ENCODE peak calls at places on chromosomes 11 and 22, in five cellular contexts. P, S, W, F and C are unnamed samples. For H3K4me1, the result is how much of the 10 kb centered on the place peaks cover.

GRCh38 chr11:65615950-65616574 is 486 bp downstream of the PCNX3 start:
- DNase-seq in P (no peak), S (peak), W (peak), F (no peak), C (no peak)

GRCh38 chr11:36116161-36116560 is 172.3 kb downstream of the LDLRAD3 start:
- DNase-seq in P (no peak), S (no peak), W (no peak), F (no peak), C (no peak)

GRCh38 chr11:117181586-117182550 is 3.3 kb downstream of the SIDT2 start:
- DNase-seq in P (no peak), S (no peak), W (no peak), F (no peak), C (peak)

GRCh38 chr11:37704791-37705190 is 1106.8 kb upstream of the RAG2 start:
- DNase-seq in P (no peak), S (no peak), W (no peak), F (no peak), C (no peak)

GRCh38 chr11:59680287-59681154 is 11.7 kb upstream of the PATL1 start:
- DNase-seq in P (peak), S (peak), W (peak), F (peak), C (no peak)

GRCh38 chr11:92180226-92180625 is 44.4 kb upstream of the FAT3 start:
- DNase-seq in P (no peak), S (no peak), W (peak), F (no peak), C (no peak)

GRCh38 chr11:20162824-20163777 is 2.8 kb upstream of the DBX1 start:
- DNase-seq in P (no peak), S (peak), W (peak), F (peak), C (no peak)

GRCh38 chr22:30192427-30192826 is 54.1 kb downstream of the LIF start:
- DNase-seq in P (no peak), S (no peak), W (no peak), F (no peak), C (no peak)

GRCh38 chr11:63489879-63490278 is 1.1 kb downstream of the PLAAT5 start:
- DNase-seq in P (no peak), S (no peak), W (peak), F (no peak), C (no peak)

GRCh38 chr11:44615913-44616806 is 50.7 kb downstream of the CD82 start:
- DNase-seq in P (no peak), S (no peak), W (no peak), F (no peak), C (no peak)

GRCh38 chr11:31045335-31045734 is 324.2 kb downstream of the DCDC1 start:
- DNase-seq in P (peak), S (no peak), W (peak), F (no peak), C (no peak)

GRCh38 chr11:46356911-46357482 is 9.7 kb downstream of the DGKZ start:
- DNase-seq in P (no peak), S (peak), W (peak), F (peak), C (no peak)

GRCh38 chr22:36862251-36863242 is 1.7 kb downstream of the NCF4 start:
- DNase-seq in P (no peak), S (no peak), W (no peak), F (no peak), C (no peak)

GRCh38 chr11:123072279-123072678 is 10.3 kb upstream of the HSPA8 start:
- DNase-seq in P (no peak), S (no peak), W (no peak), F (no peak), C (no peak)

GRCh38 chr11:123091541-123091940 is 29.6 kb upstream of the HSPA8 start:
- DNase-seq in P (no peak), S (no peak), W (no peak), F (no peak), C (no peak)

GRCh38 chr22:17513612-17514011 is 49.7 kb upstream of the SLC25A18 start:
- DNase-seq in P (no peak), S (no peak), W (no peak), F (no peak), C (no peak)

GRCh38 chr11:35594680-35595079 is 23.6 kb upstream of the FJX1 start:
- DNase-seq in P (no peak), S (no peak), W (no peak), F (no peak), C (no peak)

GRCh38 chr11:36153581-36153980 is 135.6 kb downstream of the COMMD9 start:
- DNase-seq in P (no peak), S (no peak), W (peak), F (no peak), C (no peak)

GRCh38 chr11:115377882-115378296 is 126.3 kb downstream of the CADM1 start:
- DNase-seq in P (no peak), S (peak), W (no peak), F (no peak), C (no peak)

GRCh38 chr11:95544095-95544795 is 245.3 kb downstream of the FAM76B start:
- DNase-seq in P (no peak), S (peak), W (no peak), F (peak), C (no peak)

GRCh38 chr11:119685073-119685746 is 43.8 kb downstream of the NECTIN1 start:
- DNase-seq in P (no peak), S (peak), W (no peak), F (no peak), C (no peak)

GRCh38 chr11:27551127-27551526 is 44.6 kb upstream of the LIN7C start:
- DNase-seq in P (no peak), S (no peak), W (no peak), F (no peak), C (no peak)

GRCh38 chr11:70737816-70738630 is 339.7 kb downstream of the CTTN start:
- DNase-seq in P (no peak), S (no peak), W (no peak), F (no peak), C (peak)

GRCh38 chr11:115501895-115502589 is 2.2 kb downstream of the CADM1 start:
- DNase-seq in P (no peak), S (peak), W (peak), F (peak), C (no peak)

GRCh38 chr22:21020802-21021429 is 6.0 kb downstream of the P2RX6 start:
- DNase-seq in P (no peak), S (no peak), W (peak), F (peak), C (no peak)

GRCh38 chr11:2109541-2110019 is 29.6 kb downstream of the IGF2 start:
- DNase-seq in P (no peak), S (no peak), W (peak), F (no peak), C (peak)

GRCh38 chr22:37230673-37231405 is 13.2 kb downstream of the RAC2 start:
- DNase-seq in P (no peak), S (no peak), W (no peak), F (no peak), C (no peak)

GRCh38 chr22:44080936-44081853 is 57.1 kb downstream of the PARVB start:
- DNase-seq in P (peak), S (peak), W (peak), F (peak), C (no peak)

GRCh38 chr11:58579192-58580129 is 598 bp downstream of the ZFP91 start:
- DNase-seq in P (peak), S (peak), W (peak), F (peak), C (peak)

GRCh38 chr11:23398052-23398451 is 537.8 kb upstream of the CCDC179 start:
- DNase-seq in P (no peak), S (no peak), W (no peak), F (no peak), C (no peak)

GRCh38 chr11:60195923-60196368 is 13.1 kb upstream of the MS4A6A start:
- DNase-seq in P (no peak), S (no peak), W (no peak), F (no peak), C (no peak)

GRCh38 chr11:13837286-13837685 is 125.2 kb upstream of the SPON1 start:
- DNase-seq in P (peak), S (peak), W (no peak), F (no peak), C (no peak)

GRCh38 chr11:111540921-111541208 is 345 bp downstream of the LAYN start:
- DNase-seq in P (no peak), S (no peak), W (no peak), F (no peak), C (no peak)
- H3K9ac ChIP-seq in P (no peak), S (peak), W (peak), F (peak), C (no peak)

GRCh38 chr11:11268119-11268518 is 84.9 kb downstream of the CSNK2A3 start:
- DNase-seq in P (no peak), S (no peak), W (no peak), F (no peak), C (no peak)
- H3K4me1 ChIP-seq in P (under half), S (under half), W (under half), F (under half), C (under half)

GRCh38 chr11:33827206-33827605 is 52.9 kb upstream of the FBXO3 start:
- DNase-seq in P (no peak), S (no peak), W (no peak), F (no peak), C (no peak)

GRCh38 chr11:33830903-33831648 is 56.8 kb upstream of the FBXO3 start:
- DNase-seq in P (no peak), S (peak), W (no peak), F (no peak), C (no peak)

GRCh38 chr11:33832676-33833075 is 58.4 kb upstream of the FBXO3 start:
- DNase-seq in P (no peak), S (no peak), W (no peak), F (no peak), C (no peak)

GRCh38 chr11:33828604-33829429 is 54.5 kb upstream of the FBXO3 start:
- DNase-seq in P (no peak), S (no peak), W (no peak), F (no peak), C (peak)

DNA sequence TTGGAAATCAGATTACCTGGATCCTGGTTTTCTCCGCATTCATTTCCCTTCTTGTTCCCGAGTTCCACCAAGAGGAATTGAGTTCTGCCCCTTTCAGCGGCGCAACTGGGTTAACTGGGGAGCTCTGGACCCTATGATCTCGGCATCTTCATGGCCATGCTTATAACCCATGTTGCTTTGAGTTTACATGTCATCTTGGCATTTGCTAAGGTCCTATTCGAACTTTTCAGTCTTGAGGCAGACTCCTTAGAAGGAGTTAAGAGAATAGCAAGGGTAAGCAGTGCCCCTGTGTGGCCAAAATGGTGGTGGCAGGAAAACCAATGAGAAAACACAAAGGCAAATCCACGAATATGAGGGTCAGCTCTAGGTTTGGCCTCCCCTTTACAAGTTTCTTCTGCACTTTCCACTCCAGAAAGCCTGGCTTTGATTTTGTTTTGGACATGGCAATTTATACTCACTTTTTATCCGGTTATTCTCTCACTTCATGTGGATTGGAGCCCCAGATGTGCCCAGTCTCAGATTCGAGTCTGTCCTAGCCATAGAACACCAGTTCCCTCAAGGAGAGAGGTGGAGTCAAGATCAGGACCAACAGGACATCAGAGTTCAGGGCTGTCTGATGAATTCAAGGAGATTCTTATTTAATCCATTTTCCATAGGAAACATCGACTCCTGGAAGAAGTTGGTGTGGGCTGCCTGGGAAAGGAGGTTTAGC is 55.3 kb upstream of the FBXO3 start:
- DNase-seq in P (peak), S (peak), W (peak), F (peak), C (no peak)
- H3K9ac ChIP-seq in P (no peak), S (peak), W (peak), F (peak), C (peak)

GRCh38 chr11:94103476-94103875 is 25.2 kb upstream of the PANX1 start:
- DNase-seq in P (no peak), S (no peak), W (no peak), F (no peak), C (no peak)

GRCh38 chr11:94104734-94105133 is 23.9 kb upstream of the PANX1 start:
- DNase-seq in P (no peak), S (peak), W (no peak), F (no peak), C (no peak)

GRCh38 chr11:94100253-94100652 is 28.4 kb upstream of the PANX1 start:
- DNase-seq in P (no peak), S (peak), W (no peak), F (no peak), C (no peak)
- H3K4me1 ChIP-seq in P (under half), S (under half), W (under half), F (under half), C (under half)

DNA sequence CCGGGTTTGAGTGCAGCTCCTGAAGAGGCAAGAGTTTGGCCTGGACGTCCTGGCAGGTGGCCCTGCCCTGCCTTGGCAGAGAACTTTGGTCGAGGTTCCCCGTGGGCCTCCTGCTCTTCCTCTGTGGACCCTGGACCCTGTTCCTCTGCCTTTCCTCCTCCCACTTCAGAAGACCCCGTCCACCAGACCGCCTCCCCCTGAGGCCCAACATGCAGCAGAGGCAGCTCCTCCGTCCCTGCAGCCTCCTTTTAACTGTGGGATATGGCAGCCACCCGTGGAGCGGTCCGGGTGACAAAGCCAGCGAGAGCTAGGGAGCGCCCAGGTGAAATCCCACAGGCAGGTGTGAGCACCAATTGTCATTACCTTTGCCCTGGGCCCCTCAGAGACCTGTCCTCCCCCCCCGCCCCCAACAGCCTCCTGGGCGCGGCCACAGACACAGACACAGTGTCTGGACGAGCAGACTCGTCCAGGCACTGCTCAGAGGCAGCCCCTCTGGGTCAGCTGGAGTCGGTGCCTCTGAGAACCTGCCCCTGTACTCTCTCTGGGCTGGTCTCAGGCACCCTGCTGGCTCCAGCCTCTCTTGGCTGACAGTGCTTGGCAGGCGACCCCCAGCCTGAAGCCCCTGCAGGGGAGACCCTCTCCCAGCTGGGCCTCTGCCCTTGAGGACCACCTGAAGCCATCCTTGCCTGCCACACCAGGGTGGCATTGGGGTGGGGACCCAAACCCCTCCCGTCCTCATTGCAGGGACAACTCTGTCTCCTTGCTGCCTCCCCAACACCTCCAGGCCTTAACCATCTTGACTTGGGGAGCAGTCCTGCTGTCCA is 4.1 kb upstream of the PTDSS2 start:
- DNase-seq in P (no peak), S (no peak), W (no peak), F (no peak), C (peak)
- H3K9ac ChIP-seq in P (no peak), S (no peak), W (no peak), F (no peak), C (no peak)

DNA sequence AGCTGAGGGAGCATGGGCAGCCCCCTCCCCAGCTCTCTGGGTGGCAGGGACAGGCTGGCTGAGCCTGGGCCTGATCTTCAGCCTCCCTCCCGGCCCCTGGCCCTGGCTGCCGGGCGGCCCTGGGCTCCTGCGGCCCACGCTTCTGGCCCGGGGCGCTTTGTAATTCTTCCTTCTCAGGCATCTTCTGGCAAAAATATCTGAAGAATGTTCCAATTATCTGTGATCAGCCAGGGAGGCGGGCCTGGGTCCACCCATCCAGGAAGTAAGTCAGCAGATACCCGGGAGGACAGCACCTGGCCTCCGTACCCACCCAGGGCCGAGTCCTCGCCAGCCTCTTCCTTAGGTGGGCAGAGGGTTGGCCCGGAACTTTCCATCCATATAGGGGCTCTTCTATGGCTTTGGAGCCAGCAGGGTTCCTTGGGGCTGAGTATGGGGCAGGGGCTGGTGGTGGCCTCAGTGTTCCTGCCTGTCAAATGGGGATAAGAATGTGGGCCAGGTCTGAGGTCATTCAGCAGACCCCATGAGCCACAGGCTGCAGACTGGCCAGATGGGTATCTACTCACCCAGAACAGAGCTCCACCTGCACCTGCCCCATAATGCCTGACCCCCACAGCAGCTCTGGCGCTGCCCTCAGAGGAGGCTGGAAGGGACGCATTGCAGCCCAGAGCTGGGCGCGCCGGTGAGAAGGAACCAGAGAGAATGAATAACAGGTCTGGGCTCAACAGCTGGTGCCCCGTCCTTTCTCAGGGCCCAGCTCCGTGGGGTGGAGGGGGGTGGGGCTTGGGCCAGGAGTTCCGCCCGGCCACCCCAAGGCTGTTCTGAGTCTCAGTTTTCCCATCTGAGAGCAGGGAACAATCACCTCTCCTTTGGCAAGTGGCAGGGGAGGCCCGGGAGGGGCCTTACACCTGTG is 16.2 kb downstream of the WNT7B start:
- DNase-seq in P (no peak), S (no peak), W (peak), F (no peak), C (no peak)
- H3K4me1 ChIP-seq in P (under half), S (under half), W (under half), F (half or more), C (under half)

DNA sequence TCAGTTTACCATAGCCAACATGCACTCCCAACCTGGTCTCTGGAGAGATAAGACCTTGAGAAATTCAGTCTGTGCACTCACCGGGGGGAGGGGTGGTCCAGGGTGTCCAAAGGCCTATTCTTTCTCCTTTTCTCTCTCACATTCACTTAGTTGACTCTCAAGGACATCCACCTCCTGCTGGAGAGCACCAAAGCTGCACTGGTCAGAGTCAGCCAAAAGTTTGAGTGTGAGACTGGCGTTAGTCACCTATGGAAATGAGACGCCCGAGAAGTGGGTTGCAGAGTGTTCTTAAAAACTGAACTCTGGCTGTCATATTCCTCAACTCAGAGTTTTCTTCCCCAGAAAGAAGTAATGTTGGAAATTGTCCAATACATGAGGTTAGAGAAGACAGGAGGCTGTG is 5.0 kb upstream of the UBQLNL start:
- DNase-seq in P (no peak), S (no peak), W (peak), F (no peak), C (no peak)
- H3K9ac ChIP-seq in P (no peak), S (no peak), W (no peak), F (no peak), C (no peak)